ENCODE peak calls at places on chromosomes 13 and 19, in six cellular contexts. One of them, this sample, is unnamed.

GRCh38 chr19:54207908-54208783 is 7.5 kb downstream of the RPS9 start:
- DNase-seq in H1: peak; percentile 64
- DNase-seq in K562: peak; percentile 50
- DNase-seq in SK-N-SH: no peak
- DNase-seq in GM12878: peak; percentile 84
- DNase-seq in HepG2: peak; percentile 59
- DNase-seq in this sample: peak; percentile 100

GRCh38 chr19:49425922-49426592 is 869 bp downstream of the GFY start:
- DNase-seq in H1: peak; percentile 100
- DNase-seq in K562: peak; percentile 80
- DNase-seq in SK-N-SH: no peak
- DNase-seq in GM12878: no peak
- DNase-seq in HepG2: no peak
- DNase-seq in this sample: no peak

GRCh38 chr13:103328899-103329298 is 262.7 kb upstream of the SLC10A2 start:
- DNase-seq in H1: no peak
- DNase-seq in K562: no peak
- DNase-seq in SK-N-SH: no peak
- DNase-seq in GM12878: no peak
- DNase-seq in HepG2: no peak
- DNase-seq in this sample: no peak

GRCh38 chr19:33467851-33468250 is 53.7 kb downstream of the PEPD start:
- DNase-seq in H1: no peak
- DNase-seq in K562: no peak
- DNase-seq in SK-N-SH: no peak
- DNase-seq in GM12878: no peak
- DNase-seq in HepG2: no peak
- DNase-seq in this sample: no peak

GRCh38 chr19:7415857-7416371 is 67.2 kb downstream of the ARHGEF18 start:
- DNase-seq in H1: no peak
- DNase-seq in K562: no peak
- DNase-seq in SK-N-SH: no peak
- DNase-seq in GM12878: no peak
- DNase-seq in HepG2: no peak
- DNase-seq in this sample: no peak

GRCh38 chr19:1619703-1620102 is 14.4 kb upstream of the UQCR11 start:
- DNase-seq in H1: no peak
- DNase-seq in K562: no peak
- DNase-seq in SK-N-SH: peak; percentile 36
- DNase-seq in GM12878: no peak
- DNase-seq in HepG2: no peak
- DNase-seq in this sample: no peak

GRCh38 chr13:114059946-114060860 is 72.2 kb downstream of the RASA3 start:
- DNase-seq in H1: no peak
- DNase-seq in K562: no peak
- DNase-seq in SK-N-SH: no peak
- DNase-seq in GM12878: no peak
- DNase-seq in HepG2: no peak
- DNase-seq in this sample: no peak

GRCh38 chr19:6228523-6229215 is 51.1 kb downstream of the MLLT1 start:
- DNase-seq in H1: no peak
- DNase-seq in K562: no peak
- DNase-seq in SK-N-SH: no peak
- DNase-seq in GM12878: no peak
- DNase-seq in HepG2: no peak
- DNase-seq in this sample: no peak

GRCh38 chr19:10760268-10760944 is 42.5 kb downstream of the DNM2 start:
- DNase-seq in H1: no peak
- DNase-seq in K562: no peak
- DNase-seq in SK-N-SH: no peak
- DNase-seq in GM12878: no peak
- DNase-seq in HepG2: no peak
- DNase-seq in this sample: no peak

GRCh38 chr13:113428469-113428865 is 24.8 kb downstream of the ADPRHL1 start:
- DNase-seq in H1: no peak
- DNase-seq in K562: no peak
- DNase-seq in SK-N-SH: no peak
- DNase-seq in GM12878: no peak
- DNase-seq in HepG2: no peak
- DNase-seq in this sample: no peak

GRCh38 chr19:44626067-44626624 is 12.8 kb downstream of the IGSF23 start:
- DNase-seq in H1: no peak
- DNase-seq in K562: no peak
- DNase-seq in SK-N-SH: no peak
- DNase-seq in GM12878: no peak
- DNase-seq in HepG2: peak; percentile 89
- DNase-seq in this sample: no peak

GRCh38 chr13:72622546-72622945 is 104.9 kb downstream of the MZT1 start:
- DNase-seq in H1: no peak
- DNase-seq in K562: no peak
- DNase-seq in SK-N-SH: no peak
- DNase-seq in GM12878: no peak
- DNase-seq in HepG2: no peak
- DNase-seq in this sample: no peak

GRCh38 chr13:42328672-42329071 is 56.7 kb downstream of the AKAP11 start:
- DNase-seq in H1: no peak
- DNase-seq in K562: no peak
- DNase-seq in SK-N-SH: no peak
- DNase-seq in GM12878: no peak
- DNase-seq in HepG2: no peak
- DNase-seq in this sample: no peak

GRCh38 chr13:40061466-40062450 is 406.3 kb downstream of the COG6 start:
- DNase-seq in H1: no peak
- DNase-seq in K562: no peak
- DNase-seq in SK-N-SH: no peak
- DNase-seq in GM12878: no peak
- DNase-seq in HepG2: no peak
- DNase-seq in this sample: no peak

GRCh38 chr13:98143601-98144500 is 957 bp downstream of the FARP1 start:
- DNase-seq in H1: no peak
- DNase-seq in K562: no peak
- DNase-seq in SK-N-SH: peak; percentile 75
- DNase-seq in GM12878: no peak
- DNase-seq in HepG2: no peak
- DNase-seq in this sample: no peak

GRCh38 chr19:11279505-11280236 is 16.3 kb upstream of the TSPAN16 start:
- DNase-seq in H1: no peak
- DNase-seq in K562: no peak
- DNase-seq in SK-N-SH: no peak
- DNase-seq in GM12878: peak; percentile 86
- DNase-seq in HepG2: no peak
- DNase-seq in this sample: peak; percentile 60

GRCh38 chr13:26255717-26256277 is 1.9 kb downstream of the CDK8 start:
- DNase-seq in H1: no peak
- DNase-seq in K562: no peak
- DNase-seq in SK-N-SH: peak; percentile 39
- DNase-seq in GM12878: no peak
- DNase-seq in HepG2: peak; percentile 20
- DNase-seq in this sample: no peak

GRCh38 chr13:44386932-44387556 is 13.4 kb downstream of the SERP2 start:
- DNase-seq in H1: no peak
- DNase-seq in K562: peak; percentile 35
- DNase-seq in SK-N-SH: no peak
- DNase-seq in GM12878: no peak
- DNase-seq in HepG2: no peak
- DNase-seq in this sample: no peak

GRCh38 chr19:32138416-32138815 is 207.0 kb upstream of the ZNF507 start:
- DNase-seq in H1: no peak
- DNase-seq in K562: peak; percentile 18
- DNase-seq in SK-N-SH: no peak
- DNase-seq in GM12878: no peak
- DNase-seq in HepG2: no peak
- DNase-seq in this sample: no peak

GRCh38 chr19:46515879-46516350 is 20.2 kb upstream of the PNMA8B start:
- DNase-seq in H1: peak; percentile 49
- DNase-seq in K562: peak; percentile 79
- DNase-seq in SK-N-SH: peak; percentile 77
- DNase-seq in GM12878: no peak
- DNase-seq in HepG2: peak; percentile 23
- DNase-seq in this sample: no peak

GRCh38 chr19:14433454-14434156 is 499 bp downstream of the PKN1 start:
- DNase-seq in H1: peak; percentile 61
- DNase-seq in K562: no peak
- DNase-seq in SK-N-SH: peak; percentile 59
- DNase-seq in GM12878: no peak
- DNase-seq in HepG2: no peak
- DNase-seq in this sample: no peak

GRCh38 chr13:110269509-110270185 is 37.3 kb downstream of the COL4A1 start:
- DNase-seq in H1: peak; percentile 38
- DNase-seq in K562: no peak
- DNase-seq in SK-N-SH: no peak
- DNase-seq in GM12878: no peak
- DNase-seq in HepG2: no peak
- DNase-seq in this sample: no peak

GRCh38 chr13:110268576-110269185 is 38.3 kb downstream of the COL4A1 start:
- DNase-seq in H1: peak; percentile 38
- DNase-seq in K562: peak; percentile 12
- DNase-seq in SK-N-SH: no peak
- DNase-seq in GM12878: no peak
- DNase-seq in HepG2: no peak
- DNase-seq in this sample: no peak

GRCh38 chr13:110266983-110267382 is 40.0 kb downstream of the COL4A1 start:
- DNase-seq in H1: peak; percentile 67
- DNase-seq in K562: no peak
- DNase-seq in SK-N-SH: peak; percentile 58
- DNase-seq in GM12878: no peak
- DNase-seq in HepG2: no peak
- DNase-seq in this sample: no peak

GRCh38 chr13:110266431-110266809 is 40.5 kb downstream of the COL4A1 start:
- DNase-seq in H1: no peak
- DNase-seq in K562: no peak
- DNase-seq in SK-N-SH: no peak
- DNase-seq in GM12878: no peak
- DNase-seq in HepG2: no peak
- DNase-seq in this sample: no peak

DNA sequence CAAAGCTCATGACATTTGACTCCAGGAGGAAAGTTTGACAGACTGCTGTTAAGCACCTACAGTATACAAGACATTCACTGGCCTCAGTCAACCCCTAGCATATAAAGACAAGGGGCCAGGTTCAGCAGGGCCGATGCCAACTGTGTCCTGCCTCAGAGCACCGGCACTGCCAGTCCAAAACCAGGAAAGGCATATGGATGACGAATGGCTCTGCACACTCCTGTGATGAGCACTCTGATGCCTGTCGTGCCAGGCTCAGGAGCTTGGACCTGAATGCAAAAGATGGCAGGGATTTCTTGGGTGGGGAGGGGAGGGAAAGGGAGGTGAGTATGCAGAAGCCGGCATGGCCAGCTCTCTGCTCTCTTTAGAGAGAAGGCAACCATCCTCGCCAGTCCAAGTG is 38.9 kb downstream of the COL4A1 start:
- DNase-seq in H1: peak; percentile 34
- DNase-seq in K562: no peak
- DNase-seq in SK-N-SH: no peak
- DNase-seq in GM12878: no peak
- DNase-seq in HepG2: no peak
- DNase-seq in this sample: no peak
- H3K27me3 ChIP-seq in H1: no peaks in the 10 kb centered on the region
- H3K27me3 ChIP-seq in K562: peaks cover 44% of the 10 kb centered on the region
- H3K27me3 ChIP-seq in SK-N-SH: no peaks in the 10 kb centered on the region
- H3K27me3 ChIP-seq in GM12878: peaks cover 3% of the 10 kb centered on the region
- H3K27me3 ChIP-seq in HepG2: peaks cover 2% of the 10 kb centered on the region
- H3K27me3 ChIP-seq in this sample: peaks cover 35% of the 10 kb centered on the region

GRCh38 chr19:29084266-29084665 is 128.7 kb downstream of the UQCRFS1 start:
- DNase-seq in H1: peak; percentile 68
- DNase-seq in K562: peak; percentile 62
- DNase-seq in SK-N-SH: peak; percentile 49
- DNase-seq in GM12878: no peak
- DNase-seq in HepG2: no peak
- DNase-seq in this sample: peak; percentile 7
- TF ChIP-seq CTCF in H1: peak; percentile 70
- TF ChIP-seq CTCF in K562: peak; percentile 63
- TF ChIP-seq CTCF in SK-N-SH: peak; percentile 52
- TF ChIP-seq CTCF in GM12878: no peak
- TF ChIP-seq CTCF in HepG2: peak; percentile 43
- TF ChIP-seq CTCF in this sample: peak; percentile 39

DNA sequence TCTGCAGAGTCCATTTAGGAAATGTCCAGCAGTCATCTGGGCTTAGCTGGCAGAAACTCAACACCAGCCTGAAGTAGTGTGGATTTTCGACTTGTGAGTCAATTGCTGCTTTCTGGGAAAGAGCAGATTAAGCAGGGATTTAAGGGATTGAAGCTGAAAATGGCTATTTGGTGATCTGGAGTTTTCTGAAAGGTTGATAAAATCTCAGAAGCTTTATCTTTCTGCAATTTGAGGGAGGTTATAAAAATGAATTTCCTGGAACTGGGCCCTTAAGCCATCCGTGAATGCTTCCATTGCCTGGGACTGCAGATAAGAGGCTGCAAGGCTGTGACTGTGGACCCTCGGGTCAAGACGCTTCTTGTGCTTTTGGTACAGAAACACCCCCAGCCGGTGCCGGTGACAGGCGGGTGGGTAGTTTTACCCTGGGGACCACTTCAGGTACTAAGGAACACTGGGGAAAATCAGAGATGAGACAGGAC is 61.5 kb downstream of the COL4A1 start:
- DNase-seq in H1: peak; percentile 43
- DNase-seq in K562: no peak
- DNase-seq in SK-N-SH: peak; percentile 50
- DNase-seq in GM12878: no peak
- DNase-seq in HepG2: no peak
- DNase-seq in this sample: no peak
- TF ChIP-seq GABPA in H1: no peak
- TF ChIP-seq GABPA in K562: no peak
- TF ChIP-seq GABPA in SK-N-SH: no peak
- TF ChIP-seq GABPA in GM12878: no peak
- TF ChIP-seq GABPA in HepG2: no peak
- TF ChIP-seq GABPA in this sample: no peak

DNA sequence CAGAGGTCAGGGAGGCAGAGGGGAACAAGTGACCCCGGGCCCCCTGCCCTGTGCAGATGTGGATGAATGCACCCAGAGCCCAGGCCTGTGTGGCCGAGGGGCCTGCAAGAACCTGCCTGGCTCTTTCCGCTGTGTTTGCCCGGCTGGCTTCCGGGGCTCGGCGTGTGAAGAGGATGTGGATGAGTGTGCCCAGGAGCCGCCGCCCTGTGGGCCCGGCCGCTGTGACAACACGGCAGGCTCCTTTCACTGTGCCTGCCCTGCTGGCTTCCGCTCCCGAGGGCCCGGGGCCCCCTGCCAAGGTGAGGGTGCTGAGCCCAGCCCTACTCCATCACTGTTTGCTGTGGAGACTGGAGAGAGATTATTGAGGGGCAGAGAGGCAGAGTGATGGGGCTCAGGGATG is 9.9 kb downstream of the LTBP4 start:
- DNase-seq in H1: no peak
- DNase-seq in K562: no peak
- DNase-seq in SK-N-SH: no peak
- DNase-seq in GM12878: no peak
- DNase-seq in HepG2: no peak
- DNase-seq in this sample: no peak
- H3K27me3 ChIP-seq in H1: peaks cover 2% of the 10 kb centered on the region
- H3K27me3 ChIP-seq in K562: no peaks in the 10 kb centered on the region
- H3K27me3 ChIP-seq in SK-N-SH: no peaks in the 10 kb centered on the region
- H3K27me3 ChIP-seq in GM12878: no peaks in the 10 kb centered on the region
- H3K27me3 ChIP-seq in HepG2: peaks cover 2% of the 10 kb centered on the region
- H3K27me3 ChIP-seq in this sample: peaks cover 72% of the 10 kb centered on the region

GRCh38 chr13:51923983-51924539 is 62.3 kb downstream of the CCDC70 start:
- DNase-seq in H1: no peak
- DNase-seq in K562: peak; percentile 56
- DNase-seq in SK-N-SH: peak; percentile 40
- DNase-seq in GM12878: no peak
- DNase-seq in HepG2: peak; percentile 44
- DNase-seq in this sample: peak; percentile 18
- TF ChIP-seq CTCF in H1: peak; percentile 57
- TF ChIP-seq CTCF in K562: peak; percentile 53
- TF ChIP-seq CTCF in SK-N-SH: peak; percentile 46
- TF ChIP-seq CTCF in GM12878: no peak
- TF ChIP-seq CTCF in HepG2: peak; percentile 53
- TF ChIP-seq CTCF in this sample: no peak

This sample was measured in HL-60.